ENCODE peak calls at places on chromosomes 13 and 19, in eight cellular contexts. One of them, this sample, is unnamed.

GRCh38 chr19:49098795-49099194 is 13.5 kb downstream of the SNRNP70 start:
- DNase-seq in testis: no peak
- DNase-seq in heart right ventricle: no peak
- DNase-seq in GM23338: no peak
- DNase-seq in HCT116: no peak
- DNase-seq in neuronal stem cell: no peak
- DNase-seq in MM.1S: no peak
- DNase-seq in A549: no peak
- DNase-seq in this sample: no peak

GRCh38 chr19:19372656-19373416 is 32.6 kb upstream of the GATAD2A start:
- DNase-seq in neuronal stem cell: no peak
- DNase-seq in heart right ventricle: peak; percentile 80
- DNase-seq in GM23338: peak; percentile 65
- DNase-seq in MM.1S: peak; percentile 83
- DNase-seq in HCT116: peak; percentile 50
- DNase-seq in testis: peak; percentile 34
- DNase-seq in A549: peak; percentile 8
- DNase-seq in this sample: peak; percentile 45

GRCh38 chr13:45909724-45910123 is 58.2 kb upstream of the SIAH3 start:
- DNase-seq in testis: no peak
- DNase-seq in A549: no peak
- DNase-seq in MM.1S: no peak
- DNase-seq in neuronal stem cell: no peak
- DNase-seq in heart right ventricle: no peak
- DNase-seq in GM23338: no peak
- DNase-seq in HCT116: no peak
- DNase-seq in this sample: no peak

GRCh38 chr19:48121909-48122371 is 11.3 kb upstream of the PLA2G4C start:
- DNase-seq in heart right ventricle: no peak
- DNase-seq in A549: no peak
- DNase-seq in testis: no peak
- DNase-seq in GM23338: no peak
- DNase-seq in HCT116: no peak
- DNase-seq in MM.1S: peak; percentile 83
- DNase-seq in neuronal stem cell: no peak
- DNase-seq in this sample: no peak

GRCh38 chr19:2333807-2334211 is 5.3 kb downstream of the SPPL2B start:
- DNase-seq in HCT116: no peak
- DNase-seq in testis: no peak
- DNase-seq in neuronal stem cell: no peak
- DNase-seq in GM23338: no peak
- DNase-seq in A549: no peak
- DNase-seq in heart right ventricle: no peak
- DNase-seq in MM.1S: no peak
- DNase-seq in this sample: no peak

GRCh38 chr19:2057484-2058469 is 6.7 kb upstream of the MKNK2 start:
- DNase-seq in testis: no peak
- DNase-seq in GM23338: no peak
- DNase-seq in MM.1S: no peak
- DNase-seq in HCT116: no peak
- DNase-seq in A549: no peak
- DNase-seq in neuronal stem cell: no peak
- DNase-seq in heart right ventricle: no peak
- DNase-seq in this sample: no peak

GRCh38 chr19:39599116-39599515 is 3.2 kb upstream of the LGALS13 start:
- DNase-seq in GM23338: peak; percentile 69
- DNase-seq in MM.1S: peak; percentile 45
- DNase-seq in testis: peak; percentile 16
- DNase-seq in heart right ventricle: peak; percentile 13
- DNase-seq in A549: no peak
- DNase-seq in HCT116: no peak
- DNase-seq in neuronal stem cell: peak; percentile 53
- DNase-seq in this sample: peak; percentile 33

GRCh38 chr19:34837262-34837661 is 64.2 kb upstream of the ZNF599 start:
- DNase-seq in neuronal stem cell: no peak
- DNase-seq in GM23338: no peak
- DNase-seq in heart right ventricle: peak; percentile 86
- DNase-seq in testis: peak; percentile 48
- DNase-seq in A549: no peak
- DNase-seq in MM.1S: no peak
- DNase-seq in HCT116: no peak
- DNase-seq in this sample: no peak

GRCh38 chr19:38543807-38544568 is 73.8 kb downstream of the MAP4K1 start:
- DNase-seq in neuronal stem cell: no peak
- DNase-seq in GM23338: peak; percentile 72
- DNase-seq in MM.1S: peak; percentile 83
- DNase-seq in testis: peak; percentile 74
- DNase-seq in A549: peak; percentile 98
- DNase-seq in heart right ventricle: peak; percentile 50
- DNase-seq in HCT116: peak; percentile 87
- DNase-seq in this sample: peak; percentile 32

GRCh38 chr13:91134773-91135124 is 212.7 kb upstream of the MIR17HG start:
- DNase-seq in testis: no peak
- DNase-seq in neuronal stem cell: no peak
- DNase-seq in HCT116: no peak
- DNase-seq in GM23338: no peak
- DNase-seq in MM.1S: no peak
- DNase-seq in heart right ventricle: no peak
- DNase-seq in A549: no peak
- DNase-seq in this sample: no peak

GRCh38 chr19:14507704-14508246 is 10.4 kb downstream of the DNAJB1 start:
- DNase-seq in testis: no peak
- DNase-seq in MM.1S: no peak
- DNase-seq in GM23338: no peak
- DNase-seq in heart right ventricle: no peak
- DNase-seq in neuronal stem cell: no peak
- DNase-seq in A549: no peak
- DNase-seq in HCT116: no peak
- DNase-seq in this sample: peak; percentile 57

GRCh38 chr13:33548065-33548464 is 262.5 kb upstream of the STARD13 start:
- DNase-seq in HCT116: no peak
- DNase-seq in GM23338: no peak
- DNase-seq in A549: no peak
- DNase-seq in heart right ventricle: no peak
- DNase-seq in neuronal stem cell: no peak
- DNase-seq in MM.1S: no peak
- DNase-seq in testis: no peak
- DNase-seq in this sample: no peak

GRCh38 chr19:38684078-38684861 is 36.8 kb downstream of the ACTN4 start:
- DNase-seq in GM23338: no peak
- DNase-seq in testis: no peak
- DNase-seq in MM.1S: peak; percentile 38
- DNase-seq in heart right ventricle: no peak
- DNase-seq in A549: peak; percentile 100
- DNase-seq in HCT116: peak; percentile 93
- DNase-seq in neuronal stem cell: no peak
- DNase-seq in this sample: peak; percentile 95

GRCh38 chr19:48636859-48637448 is at the start of gene DBP:
- DNase-seq in MM.1S: no peak
- DNase-seq in HCT116: no peak
- DNase-seq in GM23338: peak; percentile 63
- DNase-seq in neuronal stem cell: no peak
- DNase-seq in testis: no peak
- DNase-seq in A549: peak; percentile 79
- DNase-seq in heart right ventricle: peak; percentile 58
- DNase-seq in this sample: no peak

GRCh38 chr13:27970382-27971235 is 1.5 kb upstream of the CDX2 start:
- DNase-seq in MM.1S: no peak
- DNase-seq in A549: no peak
- DNase-seq in heart right ventricle: no peak
- DNase-seq in GM23338: no peak
- DNase-seq in testis: no peak
- DNase-seq in neuronal stem cell: no peak
- DNase-seq in HCT116: no peak
- DNase-seq in this sample: no peak

GRCh38 chr13:110824901-110825300 is 90.0 kb downstream of the ANKRD10 start:
- DNase-seq in neuronal stem cell: no peak
- DNase-seq in testis: no peak
- DNase-seq in A549: no peak
- DNase-seq in HCT116: no peak
- DNase-seq in GM23338: no peak
- DNase-seq in MM.1S: no peak
- DNase-seq in heart right ventricle: no peak
- DNase-seq in this sample: no peak

GRCh38 chr19:10936661-10937084 is 8.1 kb downstream of the TIMM29 start:
- DNase-seq in MM.1S: peak; percentile 80
- DNase-seq in neuronal stem cell: peak; percentile 80
- DNase-seq in testis: peak; percentile 59
- DNase-seq in A549: peak; percentile 56
- DNase-seq in HCT116: peak; percentile 74
- DNase-seq in GM23338: peak; percentile 96
- DNase-seq in heart right ventricle: peak; percentile 61
- DNase-seq in this sample: peak; percentile 93

GRCh38 chr13:41313117-41313516 is 2.0 kb downstream of the NAA16 start:
- DNase-seq in A549: no peak
- DNase-seq in MM.1S: no peak
- DNase-seq in heart right ventricle: no peak
- DNase-seq in neuronal stem cell: no peak
- DNase-seq in HCT116: no peak
- DNase-seq in GM23338: no peak
- DNase-seq in testis: no peak
- DNase-seq in this sample: no peak
- H3K4me3 ChIP-seq in A549: peak overlapping the region; percentile 98
- H3K4me3 ChIP-seq in MM.1S: no peak overlapping the region
- H3K4me3 ChIP-seq in heart right ventricle: peak overlapping the region; percentile 97
- H3K4me3 ChIP-seq in neuronal stem cell: peak overlapping the region; percentile 99
- H3K4me3 ChIP-seq in HCT116: no peak overlapping the region
- H3K4me3 ChIP-seq in GM23338: peak overlapping the region; percentile 98
- H3K4me3 ChIP-seq in testis: no peak overlapping the region
- H3K4me3 ChIP-seq in this sample: peak overlapping the region; percentile 96

GRCh38 chr13:106691251-106691650 is 123.3 kb upstream of the ARGLU1 start:
- DNase-seq in testis: no peak
- DNase-seq in MM.1S: no peak
- DNase-seq in A549: no peak
- DNase-seq in heart right ventricle: no peak
- DNase-seq in GM23338: no peak
- DNase-seq in HCT116: no peak
- DNase-seq in neuronal stem cell: peak; percentile 27
- DNase-seq in this sample: no peak
- H3K4me1 ChIP-seq in testis: no peaks in the 10 kb centered on the region
- H3K4me1 ChIP-seq in MM.1S: no peaks in the 10 kb centered on the region
- H3K4me1 ChIP-seq in A549: no peaks in the 10 kb centered on the region
- H3K4me1 ChIP-seq in heart right ventricle: peaks cover 6% of the 10 kb centered on the region
- H3K4me1 ChIP-seq in GM23338: peaks cover 8% of the 10 kb centered on the region
- H3K4me1 ChIP-seq in HCT116: no peaks in the 10 kb centered on the region
- H3K4me1 ChIP-seq in neuronal stem cell: peaks cover 4% of the 10 kb centered on the region
- H3K4me1 ChIP-seq in this sample: no peaks in the 10 kb centered on the region

DNA sequence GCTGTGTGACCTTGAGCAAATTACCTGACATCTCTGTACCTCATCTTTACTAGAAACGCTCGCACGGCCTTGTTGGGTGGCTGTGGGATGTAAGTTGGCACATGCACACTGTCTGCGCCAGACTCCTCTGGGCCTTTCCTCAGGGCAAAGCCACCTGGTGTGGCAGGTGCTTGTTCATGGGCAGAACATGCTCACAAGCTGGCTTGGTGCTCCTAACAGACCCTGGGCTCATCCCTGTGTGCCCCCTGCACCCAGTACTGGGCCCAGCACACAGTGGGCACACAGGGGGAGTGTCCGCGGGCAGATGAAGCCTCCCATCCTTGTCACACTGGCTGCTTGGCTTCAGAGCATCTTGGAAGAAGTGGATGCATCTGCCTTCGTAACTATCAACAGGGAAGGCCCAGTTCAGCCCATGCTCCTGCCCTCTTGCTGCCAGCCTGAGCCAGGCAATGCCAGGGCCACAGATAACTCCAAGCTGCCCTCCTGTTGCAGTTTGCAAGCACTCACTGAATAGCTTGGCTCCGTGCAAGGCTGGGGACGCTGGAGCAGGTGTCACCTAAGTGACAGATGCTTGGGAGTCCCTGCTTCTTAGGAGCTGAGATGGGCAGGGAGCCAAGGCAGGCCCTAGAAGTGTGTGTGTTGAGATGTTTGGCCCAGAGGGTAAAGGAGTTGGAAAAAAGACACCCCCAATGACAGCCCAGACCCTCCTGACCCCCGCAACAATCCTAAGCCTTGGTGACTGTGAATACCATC is 123.9 kb downstream of the TUBA3C start:
- DNase-seq in GM23338: no peak
- DNase-seq in testis: no peak
- DNase-seq in HCT116: no peak
- DNase-seq in A549: no peak
- DNase-seq in MM.1S: no peak
- DNase-seq in neuronal stem cell: no peak
- DNase-seq in heart right ventricle: no peak
- DNase-seq in this sample: no peak
- H3K4me3 ChIP-seq in GM23338: no peak overlapping the region
- H3K4me3 ChIP-seq in testis: no peak overlapping the region
- H3K4me3 ChIP-seq in HCT116: no peak overlapping the region
- H3K4me3 ChIP-seq in A549: no peak overlapping the region
- H3K4me3 ChIP-seq in MM.1S: no peak overlapping the region
- H3K4me3 ChIP-seq in neuronal stem cell: no peak overlapping the region
- H3K4me3 ChIP-seq in heart right ventricle: no peak overlapping the region
- H3K4me3 ChIP-seq in this sample: no peak overlapping the region

GRCh38 chr19:44738603-44739585 is 9.6 kb upstream of the BCL3 start:
- DNase-seq in GM23338: no peak
- DNase-seq in neuronal stem cell: no peak
- DNase-seq in A549: peak; percentile 89
- DNase-seq in testis: no peak
- DNase-seq in heart right ventricle: no peak
- DNase-seq in MM.1S: no peak
- DNase-seq in HCT116: no peak
- DNase-seq in this sample: no peak

GRCh38 chr19:44740351-44740824 is 8.1 kb upstream of the BCL3 start:
- DNase-seq in heart right ventricle: no peak
- DNase-seq in HCT116: peak; percentile 21
- DNase-seq in testis: no peak
- DNase-seq in GM23338: no peak
- DNase-seq in MM.1S: no peak
- DNase-seq in A549: no peak
- DNase-seq in neuronal stem cell: no peak
- DNase-seq in this sample: no peak

GRCh38 chr19:44741841-44742352 is 6.6 kb upstream of the BCL3 start:
- DNase-seq in HCT116: peak; percentile 98
- DNase-seq in A549: peak; percentile 97
- DNase-seq in MM.1S: no peak
- DNase-seq in heart right ventricle: peak; percentile 98
- DNase-seq in neuronal stem cell: no peak
- DNase-seq in GM23338: no peak
- DNase-seq in testis: peak; percentile 97
- DNase-seq in this sample: peak; percentile 100

GRCh38 chr19:44738161-44738535 is 10.4 kb upstream of the BCL3 start:
- DNase-seq in A549: no peak
- DNase-seq in heart right ventricle: no peak
- DNase-seq in HCT116: no peak
- DNase-seq in GM23338: no peak
- DNase-seq in neuronal stem cell: no peak
- DNase-seq in MM.1S: no peak
- DNase-seq in testis: no peak
- DNase-seq in this sample: no peak

DNA sequence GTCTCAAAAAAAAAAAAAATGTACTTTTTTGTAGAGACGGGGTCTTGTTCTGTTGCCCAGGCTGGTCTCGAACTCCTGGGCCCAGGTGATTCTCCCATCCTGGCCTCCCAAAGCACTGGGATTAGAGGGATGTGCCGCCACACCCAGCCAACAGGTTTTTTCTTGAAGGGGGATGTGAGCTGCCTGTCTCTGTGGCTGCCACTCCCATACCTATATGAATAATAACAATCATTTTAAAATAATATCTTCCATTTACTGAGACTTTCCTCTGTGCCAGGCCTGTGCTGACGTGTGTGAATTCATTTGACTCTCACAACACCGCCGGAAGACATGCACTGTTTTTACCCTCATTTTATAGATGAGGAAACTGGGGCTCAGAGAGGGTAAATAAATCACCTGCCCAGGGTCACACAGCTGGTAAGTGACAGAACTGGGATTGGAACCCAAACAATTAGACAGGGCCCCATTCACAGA is 7.2 kb upstream of the BCL3 start:
- DNase-seq in A549: no peak
- DNase-seq in testis: no peak
- DNase-seq in GM23338: no peak
- DNase-seq in HCT116: peak; percentile 33
- DNase-seq in MM.1S: no peak
- DNase-seq in neuronal stem cell: no peak
- DNase-seq in heart right ventricle: peak; percentile 15
- DNase-seq in this sample: no peak
- H3K4me1 ChIP-seq in A549: peaks cover 93% of the 10 kb centered on the region
- H3K4me1 ChIP-seq in testis: peaks cover 49% of the 10 kb centered on the region
- H3K4me1 ChIP-seq in GM23338: no peaks in the 10 kb centered on the region
- H3K4me1 ChIP-seq in HCT116: peaks cover 96% of the 10 kb centered on the region
- H3K4me1 ChIP-seq in MM.1S: no peaks in the 10 kb centered on the region
- H3K4me1 ChIP-seq in neuronal stem cell: peaks cover 4% of the 10 kb centered on the region
- H3K4me1 ChIP-seq in heart right ventricle: peaks cover 50% of the 10 kb centered on the region
- H3K4me1 ChIP-seq in this sample: peaks cover 50% of the 10 kb centered on the region